ENCODE peak calls at places on chromosomes 7 and 10, in ten cellular contexts. Q is IMR-90, B is sigmoid colon, A is neuronal stem cell, L is mesenchymal stem cell, S is adrenal gland, H is K562, Y is hepatocyte, F is ovary, J is psoas muscle. U is an unnamed sample.
A peak's percentile ranks its signal among the peaks of the same experiment; 100 is the strongest.

GRCh38 chr10:78688945-78689935 is 379.5 kb upstream of the ZMIZ1 start:
- DNase-seq in Q (no peak), B (peak; percentile 77), A (no peak), L (no peak), S (no peak), H (no peak), Y (peak; percentile 50), F (no peak), J (peak; percentile 35), U (peak; percentile 89)

GRCh38 chr10:80260295-80261243 is 28.9 kb downstream of the MAT1A start:
- DNase-seq in Q (no peak), B (no peak), A (peak; percentile 50), L (peak; percentile 30), S (peak; percentile 29), H (peak; percentile 59), Y (no peak), F (no peak), J (no peak), U (peak; percentile 51)

GRCh38 chr7:39700165-39700564 is 76.8 kb downstream of the RALA start:
- DNase-seq in Q (no peak), B (no peak), A (no peak), L (no peak), S (no peak), H (no peak), Y (no peak), F (no peak), J (no peak), U (no peak)

GRCh38 chr10:86391986-86392722 is 25.6 kb upstream of the GRID1 start:
- DNase-seq in Q (no peak), B (peak; percentile 55), A (no peak), L (no peak), S (no peak), H (no peak), Y (no peak), F (no peak), J (no peak), U (no peak)

GRCh38 chr10:92381543-92381954 is 90.6 kb downstream of the MARCHF5 start:
- DNase-seq in Q (no peak), B (no peak), A (no peak), L (no peak), S (no peak), H (no peak), Y (no peak), F (no peak), J (no peak), U (peak; percentile 7)

GRCh38 chr10:1654811-1655356 is 82.4 kb downstream of the ADARB2 start:
- DNase-seq in Q (no peak), B (peak; percentile 35), A (no peak), L (no peak), S (no peak), H (no peak), Y (no peak), F (no peak), J (no peak), U (no peak)

GRCh38 chr7:157404845-157405481 is 68.2 kb downstream of the DNAJB6 start:
- DNase-seq in Q (peak; percentile 94), B (peak; percentile 42), A (no peak), L (peak; percentile 92), S (peak; percentile 97), H (peak; percentile 87), Y (peak; percentile 78), F (peak; percentile 73), J (peak; percentile 57), U (no peak)

GRCh38 chr7:127995157-127995865 is 35.9 kb downstream of the LRRC4 start:
- DNase-seq in Q (peak; percentile 72), B (no peak), A (no peak), L (peak; percentile 50), S (peak; percentile 64), H (peak; percentile 40), Y (no peak), F (peak; percentile 29), J (no peak), U (no peak)

GRCh38 chr10:14749051-14749809 is 25.5 kb downstream of the FAM107B start:
- DNase-seq in Q (no peak), B (no peak), A (no peak), L (no peak), S (peak; percentile 45), H (no peak), Y (peak; percentile 27), F (no peak), J (no peak), U (no peak)

GRCh38 chr7:66355762-66356161 is 150.6 kb downstream of the TPST1 start:
- DNase-seq in Q (no peak), B (no peak), A (no peak), L (no peak), S (no peak), H (no peak), Y (no peak), F (no peak), J (no peak), U (no peak)

GRCh38 chr7:15780271-15780670 is 93.8 kb upstream of the MEOX2 start:
- DNase-seq in Q (peak; percentile 10), B (no peak), A (no peak), L (peak; percentile 92), S (no peak), H (no peak), Y (no peak), F (no peak), J (no peak), U (no peak)

DNA sequence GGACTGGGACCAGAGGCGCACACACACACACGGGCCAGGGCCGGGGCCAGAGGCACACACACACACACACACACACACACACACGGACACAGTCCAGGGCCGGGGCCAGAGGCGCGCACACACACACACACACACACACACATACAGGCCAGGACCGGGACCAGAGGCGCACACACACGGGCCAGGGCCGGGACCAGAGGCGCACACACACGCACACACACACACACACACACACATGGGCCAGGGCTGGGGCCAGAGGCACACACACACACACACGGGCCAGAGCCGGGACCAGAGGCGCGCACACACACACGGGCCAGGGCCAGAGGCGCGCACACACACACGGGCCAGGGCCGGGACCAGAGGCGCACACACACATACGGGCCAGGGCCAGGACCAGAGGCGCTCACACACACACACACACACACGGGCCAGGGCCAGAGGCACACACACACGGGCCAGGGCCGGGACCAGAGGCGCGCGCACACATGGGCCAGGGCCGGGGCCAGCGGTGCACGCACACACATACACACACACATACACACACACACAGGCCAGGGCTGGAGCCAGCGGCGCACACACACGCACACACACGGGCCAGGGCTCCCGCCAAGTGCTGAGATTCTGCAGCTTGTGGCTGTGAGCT is 268.8 kb downstream of the ELFN1 start:
- DNase-seq in Q (no peak), B (no peak), A (no peak), L (no peak), S (no peak), H (no peak), Y (no peak), F (no peak), J (peak; percentile 11), U (no peak)
- H3K4me1 ChIP-seq in Q (peaks cover 4% of the 10 kb centered on the region), B (no peaks in the 10 kb centered on the region), A (peaks cover 11% of the 10 kb centered on the region), L (peaks cover 35% of the 10 kb centered on the region), S (no peaks in the 10 kb centered on the region), H (peaks cover 41% of the 10 kb centered on the region), Y (peaks cover 11% of the 10 kb centered on the region), F (peaks cover 9% of the 10 kb centered on the region), J (no peaks in the 10 kb centered on the region), U (peaks cover 10% of the 10 kb centered on the region)

GRCh38 chr10:72319416-72320254 is 35.1 kb downstream of the DNAJB12 start:
- DNase-seq in Q (peak; percentile 89), B (peak; percentile 97), A (no peak), L (peak; percentile 95), S (peak; percentile 97), H (no peak), Y (peak; percentile 97), F (peak; percentile 95), J (peak; percentile 97), U (peak; percentile 93)

GRCh38 chr10:72322030-72322279 is 32.8 kb downstream of the DNAJB12 start:
- DNase-seq in Q (no peak), B (no peak), A (no peak), L (no peak), S (no peak), H (no peak), Y (peak; percentile 36), F (no peak), J (no peak), U (no peak)

GRCh38 chr10:72322280-72323058 is 32.2 kb downstream of the DNAJB12 start:
- DNase-seq in Q (no peak), B (no peak), A (no peak), L (peak; percentile 68), S (no peak), H (no peak), Y (peak; percentile 51), F (no peak), J (no peak), U (no peak)

GRCh38 chr10:72321248-72322029 is 33.3 kb downstream of the DNAJB12 start:
- DNase-seq in Q (no peak), B (no peak), A (no peak), L (no peak), S (no peak), H (no peak), Y (peak; percentile 63), F (no peak), J (no peak), U (no peak)

GRCh38 chr10:72320676-72321247 is 34.0 kb downstream of the DNAJB12 start:
- DNase-seq in Q (peak; percentile 99), B (peak; percentile 96), A (no peak), L (peak; percentile 100), S (peak; percentile 91), H (peak; percentile 99), Y (peak; percentile 92), F (peak; percentile 81), J (peak; percentile 83), U (peak; percentile 96)
- H3K4me3 ChIP-seq in Q (no peak overlapping the region), B (no peak overlapping the region), A (peak overlapping the region; percentile 11), L (no peak overlapping the region), S (no peak overlapping the region), H (peak overlapping the region; percentile 25), Y (no peak overlapping the region), F (no peak overlapping the region), J (peak overlapping the region; percentile 56), U (no peak overlapping the region)

GRCh38 chr10:124263726-124264125 is 155.0 kb downstream of the OAT start:
- DNase-seq in Q (no peak), B (no peak), A (no peak), L (no peak), S (no peak), H (no peak), Y (no peak), F (no peak), J (no peak), U (no peak)
- H3K4me1 ChIP-seq in Q (no peaks in the 10 kb centered on the region), B (no peaks in the 10 kb centered on the region), A (no peaks in the 10 kb centered on the region), L (peaks cover 13% of the 10 kb centered on the region), S (no peaks in the 10 kb centered on the region), H (no peaks in the 10 kb centered on the region), Y (peaks cover 3% of the 10 kb centered on the region), F (no peaks in the 10 kb centered on the region), J (no peaks in the 10 kb centered on the region), U (no peaks in the 10 kb centered on the region)

GRCh38 chr7:51446356-51446755 is 129.7 kb upstream of the COBL start:
- DNase-seq in Q (no peak), B (no peak), A (no peak), L (no peak), S (no peak), H (no peak), Y (no peak), F (no peak), J (no peak), U (no peak)
- H3K4me3 ChIP-seq in Q (no peak overlapping the region), B (no peak overlapping the region), A (no peak overlapping the region), L (no peak overlapping the region), S (no peak overlapping the region), H (no peak overlapping the region), Y (no peak overlapping the region), F (no peak overlapping the region), J (no peak overlapping the region), U (no peak overlapping the region)

DNA sequence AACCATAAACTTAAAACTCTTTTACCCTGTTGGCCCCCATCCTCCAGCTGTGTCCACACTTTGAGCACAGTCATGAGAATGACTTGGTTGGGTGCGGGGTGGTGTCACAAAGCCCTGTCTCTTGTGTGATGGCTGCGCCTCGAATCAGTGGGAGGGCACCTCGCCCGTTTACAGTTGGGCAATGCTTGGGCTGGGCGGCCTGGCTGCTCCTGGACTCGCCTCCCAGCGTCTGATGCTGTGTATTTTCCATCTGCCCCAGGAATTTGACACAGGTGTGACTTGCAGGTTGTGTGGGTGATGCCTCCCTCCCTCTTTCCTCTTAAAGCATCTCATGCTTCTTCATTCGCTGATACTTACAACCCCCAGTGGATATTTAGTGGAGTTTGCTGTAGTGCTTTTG is 33.7 kb downstream of the CHST12 start:
- DNase-seq in Q (no peak), B (no peak), A (no peak), L (no peak), S (no peak), H (no peak), Y (no peak), F (no peak), J (no peak), U (no peak)
- H3K4me1 ChIP-seq in Q (no peaks in the 10 kb centered on the region), B (no peaks in the 10 kb centered on the region), A (no peaks in the 10 kb centered on the region), L (peaks cover 11% of the 10 kb centered on the region), S (no peaks in the 10 kb centered on the region), H (peaks cover 24% of the 10 kb centered on the region), Y (peaks cover 15% of the 10 kb centered on the region), F (no peaks in the 10 kb centered on the region), J (no peaks in the 10 kb centered on the region), U (no peaks in the 10 kb centered on the region)